ENCODE peak calls at places on chromosome 1, in nine cellular contexts. One of them, this sample, is unnamed.

GRCh38 chr1:52268372-52268771 is 97.6 kb downstream of the CC2D1B start:
- DNase-seq in A172: no peak
- DNase-seq in GM12865: no peak
- DNase-seq in ovary: no peak
- DNase-seq in stimulated activated CD4-positive, alpha-beta T cell treated with anti-CD3 and anti-CD28 coated beads, TNF-alpha, amount 100 ng/mL, for 24 hours: no peak
- DNase-seq in AG10803: peak; percentile 6
- DNase-seq in lung: no peak
- DNase-seq in nephron progenitor cell: no peak
- DNase-seq in stimulated activated CD8-positive, alpha-beta memory T cell treated with anti-CD3 and anti-CD28 coated beads, Interleukin-4, amount 100 ng/mL, for 1 hour: no peak
- DNase-seq in this sample: no peak

GRCh38 chr1:33824971-33825370 is 38.9 kb upstream of the HMGB4 start:
- DNase-seq in A172: no peak
- DNase-seq in GM12865: no peak
- DNase-seq in ovary: no peak
- DNase-seq in stimulated activated CD4-positive, alpha-beta T cell treated with anti-CD3 and anti-CD28 coated beads, TNF-alpha, amount 100 ng/mL, for 24 hours: no peak
- DNase-seq in AG10803: no peak
- DNase-seq in lung: peak; percentile 14
- DNase-seq in nephron progenitor cell: no peak
- DNase-seq in stimulated activated CD8-positive, alpha-beta memory T cell treated with anti-CD3 and anti-CD28 coated beads, Interleukin-4, amount 100 ng/mL, for 1 hour: no peak
- DNase-seq in this sample: no peak

GRCh38 chr1:151832318-151832984 is 849 bp upstream of the RORC start:
- DNase-seq in A172: peak; percentile 64
- DNase-seq in GM12865: no peak
- DNase-seq in ovary: peak; percentile 69
- DNase-seq in stimulated activated CD4-positive, alpha-beta T cell treated with anti-CD3 and anti-CD28 coated beads, TNF-alpha, amount 100 ng/mL, for 24 hours: no peak
- DNase-seq in AG10803: peak; percentile 69
- DNase-seq in lung: peak; percentile 92
- DNase-seq in nephron progenitor cell: no peak
- DNase-seq in stimulated activated CD8-positive, alpha-beta memory T cell treated with anti-CD3 and anti-CD28 coated beads, Interleukin-4, amount 100 ng/mL, for 1 hour: no peak
- DNase-seq in this sample: no peak

GRCh38 chr1:9086796-9087195 is 17.4 kb upstream of the SLC2A5 start:
- DNase-seq in A172: no peak
- DNase-seq in GM12865: no peak
- DNase-seq in ovary: no peak
- DNase-seq in stimulated activated CD4-positive, alpha-beta T cell treated with anti-CD3 and anti-CD28 coated beads, TNF-alpha, amount 100 ng/mL, for 24 hours: no peak
- DNase-seq in AG10803: peak; percentile 43
- DNase-seq in lung: no peak
- DNase-seq in nephron progenitor cell: no peak
- DNase-seq in stimulated activated CD8-positive, alpha-beta memory T cell treated with anti-CD3 and anti-CD28 coated beads, Interleukin-4, amount 100 ng/mL, for 1 hour: no peak
- DNase-seq in this sample: no peak

GRCh38 chr1:183590225-183591191 is at the start of gene NCF2:
- DNase-seq in A172: peak; percentile 51
- DNase-seq in GM12865: peak; percentile 96
- DNase-seq in ovary: no peak
- DNase-seq in stimulated activated CD4-positive, alpha-beta T cell treated with anti-CD3 and anti-CD28 coated beads, TNF-alpha, amount 100 ng/mL, for 24 hours: no peak
- DNase-seq in AG10803: no peak
- DNase-seq in lung: no peak
- DNase-seq in nephron progenitor cell: no peak
- DNase-seq in stimulated activated CD8-positive, alpha-beta memory T cell treated with anti-CD3 and anti-CD28 coated beads, Interleukin-4, amount 100 ng/mL, for 1 hour: no peak
- DNase-seq in this sample: no peak

GRCh38 chr1:241950390-241950789 is 7.2 kb upstream of the BECN2 start:
- DNase-seq in A172: peak; percentile 33
- DNase-seq in GM12865: no peak
- DNase-seq in ovary: no peak
- DNase-seq in stimulated activated CD4-positive, alpha-beta T cell treated with anti-CD3 and anti-CD28 coated beads, TNF-alpha, amount 100 ng/mL, for 24 hours: no peak
- DNase-seq in AG10803: peak; percentile 91
- DNase-seq in lung: no peak
- DNase-seq in nephron progenitor cell: no peak
- DNase-seq in stimulated activated CD8-positive, alpha-beta memory T cell treated with anti-CD3 and anti-CD28 coated beads, Interleukin-4, amount 100 ng/mL, for 1 hour: no peak
- DNase-seq in this sample: no peak

GRCh38 chr1:18137759-18138345 is 30.3 kb downstream of the IGSF21 start:
- DNase-seq in A172: no peak
- DNase-seq in GM12865: no peak
- DNase-seq in ovary: no peak
- DNase-seq in stimulated activated CD4-positive, alpha-beta T cell treated with anti-CD3 and anti-CD28 coated beads, TNF-alpha, amount 100 ng/mL, for 24 hours: no peak
- DNase-seq in AG10803: no peak
- DNase-seq in lung: no peak
- DNase-seq in nephron progenitor cell: no peak
- DNase-seq in stimulated activated CD8-positive, alpha-beta memory T cell treated with anti-CD3 and anti-CD28 coated beads, Interleukin-4, amount 100 ng/mL, for 1 hour: no peak
- DNase-seq in this sample: no peak

GRCh38 chr1:152880316-152880715 is 2.2 kb downstream of the SMCP start:
- DNase-seq in A172: no peak
- DNase-seq in GM12865: peak; percentile 54
- DNase-seq in ovary: no peak
- DNase-seq in stimulated activated CD4-positive, alpha-beta T cell treated with anti-CD3 and anti-CD28 coated beads, TNF-alpha, amount 100 ng/mL, for 24 hours: no peak
- DNase-seq in AG10803: no peak
- DNase-seq in lung: no peak
- DNase-seq in nephron progenitor cell: no peak
- DNase-seq in stimulated activated CD8-positive, alpha-beta memory T cell treated with anti-CD3 and anti-CD28 coated beads, Interleukin-4, amount 100 ng/mL, for 1 hour: no peak
- DNase-seq in this sample: no peak

GRCh38 chr1:199373139-199373538 is 654.4 kb upstream of the NR5A2 start:
- DNase-seq in A172: no peak
- DNase-seq in GM12865: no peak
- DNase-seq in ovary: no peak
- DNase-seq in stimulated activated CD4-positive, alpha-beta T cell treated with anti-CD3 and anti-CD28 coated beads, TNF-alpha, amount 100 ng/mL, for 24 hours: no peak
- DNase-seq in AG10803: no peak
- DNase-seq in lung: no peak
- DNase-seq in nephron progenitor cell: no peak
- DNase-seq in stimulated activated CD8-positive, alpha-beta memory T cell treated with anti-CD3 and anti-CD28 coated beads, Interleukin-4, amount 100 ng/mL, for 1 hour: no peak
- DNase-seq in this sample: no peak

GRCh38 chr1:209775634-209776033 is 8.7 kb downstream of the C1orf74 start:
- DNase-seq in A172: no peak
- DNase-seq in GM12865: no peak
- DNase-seq in ovary: no peak
- DNase-seq in stimulated activated CD4-positive, alpha-beta T cell treated with anti-CD3 and anti-CD28 coated beads, TNF-alpha, amount 100 ng/mL, for 24 hours: no peak
- DNase-seq in AG10803: no peak
- DNase-seq in lung: no peak
- DNase-seq in nephron progenitor cell: no peak
- DNase-seq in stimulated activated CD8-positive, alpha-beta memory T cell treated with anti-CD3 and anti-CD28 coated beads, Interleukin-4, amount 100 ng/mL, for 1 hour: no peak
- DNase-seq in this sample: no peak

GRCh38 chr1:64917328-64917861 is 49.0 kb downstream of the JAK1 start:
- DNase-seq in A172: peak; percentile 96
- DNase-seq in GM12865: no peak
- DNase-seq in ovary: peak; percentile 50
- DNase-seq in stimulated activated CD4-positive, alpha-beta T cell treated with anti-CD3 and anti-CD28 coated beads, TNF-alpha, amount 100 ng/mL, for 24 hours: no peak
- DNase-seq in AG10803: peak; percentile 100
- DNase-seq in lung: peak; percentile 42
- DNase-seq in nephron progenitor cell: no peak
- DNase-seq in stimulated activated CD8-positive, alpha-beta memory T cell treated with anti-CD3 and anti-CD28 coated beads, Interleukin-4, amount 100 ng/mL, for 1 hour: no peak
- DNase-seq in this sample: no peak

GRCh38 chr1:170664283-170664827 is 424 bp downstream of the PRRX1 start:
- DNase-seq in A172: peak; percentile 35
- DNase-seq in GM12865: peak; percentile 16
- DNase-seq in ovary: peak; percentile 69
- DNase-seq in stimulated activated CD4-positive, alpha-beta T cell treated with anti-CD3 and anti-CD28 coated beads, TNF-alpha, amount 100 ng/mL, for 24 hours: no peak
- DNase-seq in AG10803: no peak
- DNase-seq in lung: no peak
- DNase-seq in nephron progenitor cell: peak; percentile 56
- DNase-seq in stimulated activated CD8-positive, alpha-beta memory T cell treated with anti-CD3 and anti-CD28 coated beads, Interleukin-4, amount 100 ng/mL, for 1 hour: no peak
- DNase-seq in this sample: no peak

GRCh38 chr1:5965586-5966131 is 26.6 kb downstream of the NPHP4 start:
- DNase-seq in A172: no peak
- DNase-seq in GM12865: no peak
- DNase-seq in ovary: no peak
- DNase-seq in stimulated activated CD4-positive, alpha-beta T cell treated with anti-CD3 and anti-CD28 coated beads, TNF-alpha, amount 100 ng/mL, for 24 hours: no peak
- DNase-seq in AG10803: no peak
- DNase-seq in lung: no peak
- DNase-seq in nephron progenitor cell: no peak
- DNase-seq in stimulated activated CD8-positive, alpha-beta memory T cell treated with anti-CD3 and anti-CD28 coated beads, Interleukin-4, amount 100 ng/mL, for 1 hour: no peak
- DNase-seq in this sample: no peak

GRCh38 chr1:114063544-114063943 is 84.3 kb downstream of the OLFML3 start:
- DNase-seq in A172: no peak
- DNase-seq in GM12865: no peak
- DNase-seq in ovary: no peak
- DNase-seq in stimulated activated CD4-positive, alpha-beta T cell treated with anti-CD3 and anti-CD28 coated beads, TNF-alpha, amount 100 ng/mL, for 24 hours: no peak
- DNase-seq in AG10803: no peak
- DNase-seq in lung: no peak
- DNase-seq in nephron progenitor cell: no peak
- DNase-seq in stimulated activated CD8-positive, alpha-beta memory T cell treated with anti-CD3 and anti-CD28 coated beads, Interleukin-4, amount 100 ng/mL, for 1 hour: no peak
- DNase-seq in this sample: no peak

GRCh38 chr1:36157115-36157903 is 1.3 kb downstream of the MAP7D1 start:
- DNase-seq in A172: no peak
- DNase-seq in GM12865: no peak
- DNase-seq in ovary: no peak
- DNase-seq in stimulated activated CD4-positive, alpha-beta T cell treated with anti-CD3 and anti-CD28 coated beads, TNF-alpha, amount 100 ng/mL, for 24 hours: no peak
- DNase-seq in AG10803: no peak
- DNase-seq in lung: peak; percentile 39
- DNase-seq in nephron progenitor cell: no peak
- DNase-seq in stimulated activated CD8-positive, alpha-beta memory T cell treated with anti-CD3 and anti-CD28 coated beads, Interleukin-4, amount 100 ng/mL, for 1 hour: no peak
- DNase-seq in this sample: no peak

GRCh38 chr1:91900538-91900937 is 14.6 kb upstream of the TGFBR3 start:
- DNase-seq in A172: peak; percentile 50
- DNase-seq in GM12865: no peak
- DNase-seq in ovary: no peak
- DNase-seq in stimulated activated CD4-positive, alpha-beta T cell treated with anti-CD3 and anti-CD28 coated beads, TNF-alpha, amount 100 ng/mL, for 24 hours: no peak
- DNase-seq in AG10803: peak; percentile 91
- DNase-seq in lung: no peak
- DNase-seq in nephron progenitor cell: no peak
- DNase-seq in stimulated activated CD8-positive, alpha-beta memory T cell treated with anti-CD3 and anti-CD28 coated beads, Interleukin-4, amount 100 ng/mL, for 1 hour: no peak
- DNase-seq in this sample: no peak

GRCh38 chr1:154760469-154760933 is 109.6 kb downstream of the KCNN3 start:
- DNase-seq in A172: no peak
- DNase-seq in GM12865: peak; percentile 65
- DNase-seq in ovary: peak; percentile 82
- DNase-seq in stimulated activated CD4-positive, alpha-beta T cell treated with anti-CD3 and anti-CD28 coated beads, TNF-alpha, amount 100 ng/mL, for 24 hours: peak; percentile 64
- DNase-seq in AG10803: no peak
- DNase-seq in lung: peak; percentile 76
- DNase-seq in nephron progenitor cell: peak; percentile 91
- DNase-seq in stimulated activated CD8-positive, alpha-beta memory T cell treated with anti-CD3 and anti-CD28 coated beads, Interleukin-4, amount 100 ng/mL, for 1 hour: peak; percentile 65
- DNase-seq in this sample: peak; percentile 76

GRCh38 chr1:211133841-211134669 is at the start of gene KCNH1:
- DNase-seq in A172: peak; percentile 80
- DNase-seq in GM12865: peak; percentile 78
- DNase-seq in ovary: peak; percentile 82
- DNase-seq in stimulated activated CD4-positive, alpha-beta T cell treated with anti-CD3 and anti-CD28 coated beads, TNF-alpha, amount 100 ng/mL, for 24 hours: peak; percentile 59
- DNase-seq in AG10803: peak; percentile 69
- DNase-seq in lung: peak; percentile 59
- DNase-seq in nephron progenitor cell: peak; percentile 93
- DNase-seq in stimulated activated CD8-positive, alpha-beta memory T cell treated with anti-CD3 and anti-CD28 coated beads, Interleukin-4, amount 100 ng/mL, for 1 hour: peak; percentile 45
- DNase-seq in this sample: peak; percentile 52

GRCh38 chr1:97396463-97396862 is 524.4 kb downstream of the DPYD start:
- DNase-seq in A172: no peak
- DNase-seq in GM12865: no peak
- DNase-seq in ovary: no peak
- DNase-seq in stimulated activated CD4-positive, alpha-beta T cell treated with anti-CD3 and anti-CD28 coated beads, TNF-alpha, amount 100 ng/mL, for 24 hours: no peak
- DNase-seq in AG10803: peak; percentile 26
- DNase-seq in lung: no peak
- DNase-seq in nephron progenitor cell: no peak
- DNase-seq in stimulated activated CD8-positive, alpha-beta memory T cell treated with anti-CD3 and anti-CD28 coated beads, Interleukin-4, amount 100 ng/mL, for 1 hour: no peak
- DNase-seq in this sample: no peak

GRCh38 chr1:42944207-42944928 is 14.3 kb downstream of the SLC2A1 start:
- DNase-seq in A172: peak; percentile 64
- DNase-seq in GM12865: no peak
- DNase-seq in ovary: no peak
- DNase-seq in stimulated activated CD4-positive, alpha-beta T cell treated with anti-CD3 and anti-CD28 coated beads, TNF-alpha, amount 100 ng/mL, for 24 hours: no peak
- DNase-seq in AG10803: no peak
- DNase-seq in lung: no peak
- DNase-seq in nephron progenitor cell: no peak
- DNase-seq in stimulated activated CD8-positive, alpha-beta memory T cell treated with anti-CD3 and anti-CD28 coated beads, Interleukin-4, amount 100 ng/mL, for 1 hour: no peak
- DNase-seq in this sample: no peak

GRCh38 chr1:200380589-200381021 is 29.2 kb downstream of the ZNF281 start:
- DNase-seq in A172: no peak
- DNase-seq in GM12865: peak; percentile 25
- DNase-seq in ovary: no peak
- DNase-seq in stimulated activated CD4-positive, alpha-beta T cell treated with anti-CD3 and anti-CD28 coated beads, TNF-alpha, amount 100 ng/mL, for 24 hours: no peak
- DNase-seq in AG10803: no peak
- DNase-seq in lung: no peak
- DNase-seq in nephron progenitor cell: no peak
- DNase-seq in stimulated activated CD8-positive, alpha-beta memory T cell treated with anti-CD3 and anti-CD28 coated beads, Interleukin-4, amount 100 ng/mL, for 1 hour: no peak
- DNase-seq in this sample: no peak

GRCh38 chr1:84387480-84388163 is 10.7 kb upstream of the DNASE2B start:
- DNase-seq in A172: peak; percentile 19
- DNase-seq in GM12865: peak; percentile 5
- DNase-seq in ovary: no peak
- DNase-seq in stimulated activated CD4-positive, alpha-beta T cell treated with anti-CD3 and anti-CD28 coated beads, TNF-alpha, amount 100 ng/mL, for 24 hours: no peak
- DNase-seq in AG10803: no peak
- DNase-seq in lung: no peak
- DNase-seq in nephron progenitor cell: no peak
- DNase-seq in stimulated activated CD8-positive, alpha-beta memory T cell treated with anti-CD3 and anti-CD28 coated beads, Interleukin-4, amount 100 ng/mL, for 1 hour: no peak
- DNase-seq in this sample: no peak

GRCh38 chr1:16076003-16076870 is 2.8 kb upstream of the FAM131C start:
- DNase-seq in A172: peak; percentile 90
- DNase-seq in GM12865: no peak
- DNase-seq in ovary: no peak
- DNase-seq in stimulated activated CD4-positive, alpha-beta T cell treated with anti-CD3 and anti-CD28 coated beads, TNF-alpha, amount 100 ng/mL, for 24 hours: no peak
- DNase-seq in AG10803: peak; percentile 86
- DNase-seq in lung: no peak
- DNase-seq in nephron progenitor cell: no peak
- DNase-seq in stimulated activated CD8-positive, alpha-beta memory T cell treated with anti-CD3 and anti-CD28 coated beads, Interleukin-4, amount 100 ng/mL, for 1 hour: no peak
- DNase-seq in this sample: no peak

GRCh38 chr1:110053557-110054428 is 16.7 kb downstream of the ALX3 start:
- DNase-seq in A172: peak; percentile 27
- DNase-seq in GM12865: peak; percentile 65
- DNase-seq in ovary: peak; percentile 85
- DNase-seq in stimulated activated CD4-positive, alpha-beta T cell treated with anti-CD3 and anti-CD28 coated beads, TNF-alpha, amount 100 ng/mL, for 24 hours: peak; percentile 41
- DNase-seq in AG10803: peak; percentile 38
- DNase-seq in lung: peak; percentile 61
- DNase-seq in nephron progenitor cell: peak; percentile 88
- DNase-seq in stimulated activated CD8-positive, alpha-beta memory T cell treated with anti-CD3 and anti-CD28 coated beads, Interleukin-4, amount 100 ng/mL, for 1 hour: peak; percentile 41
- DNase-seq in this sample: no peak

GRCh38 chr1:42913426-42914091 is 45.1 kb downstream of the SLC2A1 start:
- DNase-seq in A172: peak; percentile 67
- DNase-seq in GM12865: peak; percentile 86
- DNase-seq in ovary: no peak
- DNase-seq in stimulated activated CD4-positive, alpha-beta T cell treated with anti-CD3 and anti-CD28 coated beads, TNF-alpha, amount 100 ng/mL, for 24 hours: no peak
- DNase-seq in AG10803: peak; percentile 78
- DNase-seq in lung: peak; percentile 68
- DNase-seq in nephron progenitor cell: peak; percentile 42
- DNase-seq in stimulated activated CD8-positive, alpha-beta memory T cell treated with anti-CD3 and anti-CD28 coated beads, Interleukin-4, amount 100 ng/mL, for 1 hour: no peak
- DNase-seq in this sample: peak; percentile 45